ENCODE peak calls at places on chromosome 19, in four cellular contexts. R is heart right ventricle, K is Panc1, L is fibroblast of pulmonary artery. M is an unnamed sample.

GRCh38 chr19:916645-917322 is 349 bp upstream of the KISS1R start:
- DNase-seq in R (no peak), K (no peak), L (no peak), M (no peak)

GRCh38 chr19:16404396-16404795 is 67.4 kb downstream of the EPS15L1 start:
- DNase-seq in R (no peak), L (no peak), K (no peak), M (no peak)

GRCh38 chr19:17706750-17707181 is 12.5 kb upstream of the MAP1S start:
- DNase-seq in K (no peak), L (peak), R (no peak), M (no peak)

GRCh38 chr19:41981724-41982123 is 12.3 kb downstream of the ATP1A3 start:
- DNase-seq in K (no peak), R (no peak), L (no peak), M (no peak)

GRCh38 chr19:34120846-34121639 is 51.3 kb upstream of the LSM14A start:
- DNase-seq in K (no peak), R (no peak), L (peak), M (no peak)

GRCh38 chr19:30112171-30112570 is 170.1 kb downstream of the URI1 start:
- DNase-seq in R (no peak), K (no peak), L (no peak), M (no peak)

GRCh38 chr19:1395194-1396018 is 5.9 kb downstream of the GAMT start:
- DNase-seq in L (no peak), K (no peak), R (peak), M (no peak)

GRCh38 chr19:41872775-41873647 is 4.1 kb upstream of the CD79A start:
- DNase-seq in K (peak), L (peak), R (peak), M (no peak)

GRCh38 chr19:30020189-30020588 is 78.2 kb downstream of the URI1 start:
- DNase-seq in K (no peak), R (no peak), L (no peak), M (no peak)

GRCh38 chr19:55809381-55810058 is 22.3 kb downstream of the NLRP11 start:
- DNase-seq in K (peak), R (peak), L (peak), M (no peak)

GRCh38 chr19:41886761-41887710 is 4.1 kb downstream of the ARHGEF1 start:
- DNase-seq in K (no peak), R (no peak), L (no peak), M (no peak)

GRCh38 chr19:2135474-2136402 is 15.6 kb downstream of the AP3D1 start:
- DNase-seq in L (no peak), R (no peak), K (no peak), M (no peak)

GRCh38 chr19:17605761-17606745 is 50.6 kb downstream of the COLGALT1 start:
- DNase-seq in R (peak), K (peak), L (peak), M (no peak)

GRCh38 chr19:16876904-16877361 is 11.9 kb upstream of the F2RL3 start:
- DNase-seq in K (no peak), L (no peak), R (no peak), M (no peak)

GRCh38 chr19:16085115-16085514 is 8.8 kb downstream of the TPM4 start:
- DNase-seq in L (no peak), R (no peak), K (no peak), M (no peak)

GRCh38 chr19:28065026-28065425 is 1147.9 kb downstream of the UQCRFS1 start:
- DNase-seq in K (no peak), R (no peak), L (no peak), M (peak)

GRCh38 chr19:771332-771785 is 20.4 kb downstream of the MISP start:
- DNase-seq in K (no peak), L (peak), R (peak), M (no peak)

GRCh38 chr19:32208060-32208459 is 137.3 kb upstream of the ZNF507 start:
- DNase-seq in R (no peak), K (no peak), L (no peak), M (no peak)

GRCh38 chr19:53823380-53824120 is 564 bp downstream of the NLRP12 start:
- DNase-seq in R (no peak), K (no peak), L (no peak), M (no peak)

GRCh38 chr19:9645466-9645865 is 24.4 kb upstream of the ZNF561 start:
- DNase-seq in K (no peak), L (no peak), R (no peak), M (no peak)
- H3K4me3 ChIP-seq in K (no peak), L (no peak), R (no peak), M (no peak)

GRCh38 chr19:39599116-39599515 is 3.2 kb upstream of the LGALS13 start:
- DNase-seq in L (peak), R (peak), K (no peak), M (no peak)

GRCh38 chr19:39596911-39597310 is 5.4 kb upstream of the LGALS13 start:
- DNase-seq in R (no peak), K (no peak), L (no peak), M (no peak)

GRCh38 chr19:39590265-39590664 is 12.1 kb upstream of the LGALS13 start:
- DNase-seq in K (no peak), R (no peak), L (peak), M (no peak)

GRCh38 chr19:39592381-39592780 is 9.9 kb upstream of the LGALS13 start:
- DNase-seq in L (no peak), K (no peak), R (no peak), M (no peak)

DNA sequence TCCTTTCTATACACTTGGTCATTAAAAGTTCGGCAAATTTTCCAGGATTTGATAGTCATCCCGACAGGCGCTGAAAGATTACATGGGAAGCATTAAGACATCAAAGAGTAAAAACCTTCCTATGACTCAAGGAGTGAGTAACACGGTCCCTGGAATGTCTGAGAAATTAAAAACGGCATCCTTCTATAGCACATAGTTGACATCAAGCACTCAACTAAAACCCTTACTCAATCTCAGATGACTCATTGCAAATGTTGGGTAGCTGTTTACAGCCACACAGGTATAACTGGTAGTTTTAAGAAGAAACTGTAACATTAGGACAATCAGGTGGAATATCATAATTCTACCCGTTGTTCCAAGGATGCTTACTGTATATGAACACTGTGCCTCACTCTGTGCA is 6.4 kb upstream of the LGALS13 start:
- DNase-seq in L (no peak), K (no peak), R (no peak), M (no peak)
- TF ChIP-seq CTCF in L (no peak), K (no peak), R (no peak), M (no peak)

DNA sequence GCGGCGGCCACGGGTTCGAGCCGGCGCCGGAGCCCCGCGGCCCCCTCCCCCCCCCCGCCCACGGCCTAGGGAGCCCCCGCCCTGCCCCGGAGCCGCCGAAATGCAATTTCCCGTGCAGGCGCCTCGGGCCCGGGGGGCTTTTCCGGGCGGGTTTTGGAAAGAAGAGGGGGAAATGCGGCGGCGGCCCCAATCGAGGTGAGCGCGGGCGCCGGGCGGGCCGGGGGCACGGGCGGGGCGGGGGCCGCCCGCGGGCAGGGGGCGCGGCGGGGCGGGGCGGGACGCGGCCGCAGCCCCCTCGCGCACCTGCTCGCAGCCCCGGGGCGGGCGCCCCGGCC is 11.7 kb upstream of the NANOS3 start:
- DNase-seq in K (no peak), R (no peak), L (no peak), M (no peak)
- H3K4me3 ChIP-seq in K (peak), R (peak), L (peak), M (peak)

GRCh38 chr19:11204076-11204602 is 6.8 kb upstream of the KANK2 start:
- DNase-seq in L (no peak), R (no peak), K (no peak), M (no peak)
- TF ChIP-seq CTCF in L (no peak), R (peak), K (no peak), M (no peak)

DNA sequence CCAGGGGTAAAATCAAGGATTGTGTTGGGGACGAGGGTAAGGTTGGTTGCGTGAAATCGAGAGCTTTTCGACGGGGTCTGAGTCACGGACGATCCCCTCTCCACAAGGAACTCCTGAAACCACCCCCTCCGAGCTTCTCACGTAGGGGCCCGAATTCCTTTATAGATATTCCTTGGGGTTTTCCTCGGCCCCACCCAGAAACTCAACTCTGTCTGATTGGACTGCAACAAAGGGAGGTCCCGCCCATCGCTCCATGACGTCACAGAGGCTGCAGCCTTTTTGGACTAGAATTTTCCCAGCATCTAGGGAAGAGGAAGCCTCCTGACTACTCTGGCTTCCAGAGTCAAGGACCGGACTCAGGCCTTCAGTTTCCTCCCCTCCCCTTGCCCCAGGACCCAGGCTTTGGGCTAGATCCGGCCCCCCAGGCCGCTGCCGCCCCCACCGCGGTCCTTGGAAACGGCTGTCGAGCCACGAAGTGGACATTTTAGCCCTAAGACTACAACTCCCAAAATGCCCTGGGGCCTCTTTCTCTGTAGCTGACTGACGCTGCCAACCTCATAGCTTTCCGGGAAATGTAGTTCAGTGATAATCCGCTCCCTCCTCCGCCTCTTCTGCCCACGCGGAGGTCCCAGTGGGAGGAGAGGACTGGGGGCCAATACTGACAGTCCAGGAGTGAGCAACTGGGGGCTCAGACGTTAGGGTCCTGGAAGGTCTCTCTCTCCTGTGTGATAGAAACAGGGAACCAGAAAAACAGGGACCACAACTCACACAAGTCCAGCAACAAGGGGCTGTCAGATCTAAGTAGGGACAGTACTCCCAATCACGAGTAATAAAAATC is at the start of gene IZUMO1:
- DNase-seq in K (peak), L (peak), R (peak), M (peak)
- H3K4me3 ChIP-seq in K (peak), L (peak), R (peak), M (peak)

DNA sequence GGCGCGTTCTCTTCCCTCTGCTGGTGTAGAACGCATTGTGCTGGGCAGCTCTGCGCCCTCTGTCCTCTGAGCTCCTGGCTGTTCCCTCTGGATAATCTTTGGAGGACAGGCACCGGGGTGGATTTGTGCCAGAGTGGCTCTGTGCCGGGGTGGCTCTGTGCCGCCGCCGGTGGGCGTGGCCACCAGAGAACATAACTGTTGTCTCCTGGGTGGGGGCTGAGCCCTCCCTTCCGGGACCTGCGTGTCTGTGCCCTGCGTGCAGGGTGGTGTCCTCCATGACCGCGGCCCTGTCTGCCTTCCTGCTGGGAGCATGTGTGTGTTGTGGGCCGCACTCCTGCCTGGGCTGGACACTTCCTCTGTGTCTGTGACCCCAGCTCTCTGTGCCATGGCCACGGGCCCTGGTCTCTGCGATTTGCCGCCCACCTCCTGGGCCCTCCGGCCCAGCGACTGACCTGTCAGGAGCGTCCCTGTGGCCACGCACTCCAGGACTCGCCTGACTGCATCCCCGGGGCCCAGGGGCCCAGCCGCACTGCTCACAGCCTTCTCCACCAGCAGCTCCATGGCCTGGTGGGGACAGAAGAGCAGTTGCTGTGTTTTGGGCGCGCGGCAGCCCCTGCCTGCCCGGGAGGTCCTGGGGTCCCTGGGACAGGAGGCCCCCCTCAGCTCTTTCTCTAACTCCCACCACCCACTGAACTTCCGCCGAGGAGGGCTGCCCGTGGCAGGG is 22.4 kb upstream of the MATK start:
- DNase-seq in L (no peak), K (no peak), R (peak), M (no peak)
- TF ChIP-seq CTCF in L (no peak), K (no peak), R (no peak), M (no peak)

GRCh38 chr19:5974721-5975387 is 3.1 kb downstream of the RANBP3 start:
- DNase-seq in R (no peak), L (no peak), K (no peak), M (no peak)
- H3K4me3 ChIP-seq in R (no peak), L (no peak), K (no peak), M (no peak)

GRCh38 chr19:44581288-44581687 is 32.1 kb upstream of the IGSF23 start:
- DNase-seq in L (no peak), K (no peak), R (no peak), M (no peak)

GRCh38 chr19:44579663-44580365 is 33.5 kb upstream of the IGSF23 start:
- DNase-seq in R (no peak), K (no peak), L (no peak), M (no peak)

GRCh38 chr19:44580366-44580895 is 32.9 kb upstream of the IGSF23 start:
- DNase-seq in K (no peak), L (no peak), R (no peak), M (no peak)

GRCh38 chr19:44585371-44586141 is 27.8 kb upstream of the IGSF23 start:
- DNase-seq in L (peak), K (no peak), R (no peak), M (no peak)

DNA sequence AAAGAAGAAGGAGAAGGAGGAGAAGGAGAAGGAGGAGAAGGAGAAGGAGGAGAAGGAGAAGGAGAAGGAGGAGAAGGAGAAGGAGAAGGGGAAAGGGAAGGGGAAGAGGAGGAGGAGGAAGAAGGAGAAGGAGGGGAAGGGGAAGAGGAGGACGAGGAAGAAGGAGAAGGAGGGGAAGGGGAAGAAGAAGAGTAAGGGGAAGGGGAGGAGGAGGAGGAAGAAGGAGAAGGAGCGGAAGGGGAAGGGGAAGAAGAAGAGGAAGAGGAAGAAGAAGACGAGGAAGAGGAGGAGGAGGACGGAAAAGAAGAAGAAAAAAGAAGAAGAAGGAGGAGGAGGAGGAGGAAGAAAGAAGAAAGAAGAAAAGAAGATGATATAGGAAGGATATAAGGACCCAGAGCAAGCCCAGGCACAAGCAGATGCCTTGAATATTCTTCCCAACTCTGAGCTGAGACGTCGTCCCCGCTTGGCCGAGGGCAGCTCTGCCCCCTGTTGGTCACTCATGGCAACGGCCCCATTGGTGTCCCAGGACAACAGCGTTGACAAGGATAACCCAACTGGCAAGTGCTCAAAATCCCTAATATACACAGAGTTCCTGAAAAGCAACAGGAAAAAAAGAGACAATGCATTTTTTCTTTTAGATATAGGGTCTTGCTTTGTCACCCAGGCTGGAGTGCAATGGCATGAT is 30.6 kb upstream of the IGSF23 start:
- DNase-seq in R (peak), K (no peak), L (peak), M (no peak)
- TF ChIP-seq CTCF in R (peak), K (peak), L (peak), M (peak)

DNA sequence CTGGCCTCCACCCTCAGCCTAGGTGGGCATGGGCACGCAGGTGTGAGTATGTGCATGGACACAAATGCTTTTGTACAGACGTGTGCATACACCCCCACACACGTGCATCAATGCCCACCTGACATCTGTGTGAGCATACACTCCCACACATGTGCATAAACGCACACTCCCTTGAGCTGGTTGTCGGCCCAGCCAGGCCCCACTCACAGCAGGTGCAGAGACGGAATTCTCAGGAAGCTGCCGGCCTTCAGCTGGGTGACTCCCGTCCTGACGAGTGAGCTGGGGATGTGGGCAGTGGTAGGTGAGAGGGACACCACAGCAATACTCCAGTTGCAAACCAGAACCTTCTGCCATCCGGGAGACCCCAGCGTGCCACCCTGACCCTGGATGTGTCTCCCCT is 1.0 kb downstream of the LGI4 start:
- DNase-seq in R (no peak), L (no peak), K (no peak), M (no peak)
- H3K4me3 ChIP-seq in R (peak), L (no peak), K (no peak), M (no peak)

M was measured in epithelial cell of proximal tubule.